ENCODE peak calls at places on chromosomes 12 and 14, in six cellular contexts. E is body of pancreas; M is hippocampal formation; D is sciatic nerve; P is naive thymus-derived CD4-positive, alpha-beta T cell; V is fibroblast of lung. X is an unnamed sample.
A peak's percentile ranks its signal among the peaks of the same experiment; 100 is the strongest.

GRCh38 chr14:105200074-105200473 is 19.0 kb upstream of the NUDT14 start:
- DNase-seq in E (no peak), M (no peak), D (no peak), P (no peak), V (no peak), X (no peak)

GRCh38 chr14:53338192-53338591 is 185.1 kb upstream of the DDHD1 start:
- DNase-seq in E (no peak), M (no peak), D (no peak), P (no peak), V (peak; percentile 77), X (no peak)

GRCh38 chr14:95531473-95531872 is 3.4 kb upstream of the GLRX5 start:
- DNase-seq in E (no peak), M (no peak), D (no peak), P (no peak), V (peak; percentile 85), X (no peak)

GRCh38 chr12:65308601-65309071 is 30.2 kb downstream of the MSRB3 start:
- DNase-seq in E (no peak), M (no peak), D (no peak), P (no peak), V (peak; percentile 40), X (no peak)

GRCh38 chr14:37024166-37024565 is 148.2 kb downstream of the SLC25A21 start:
- DNase-seq in E (no peak), M (no peak), D (no peak), P (no peak), V (no peak), X (no peak)

GRCh38 chr12:124398578-124399227 is 103.8 kb downstream of the RFLNA start:
- DNase-seq in E (peak; percentile 47), M (no peak), D (peak; percentile 85), P (no peak), V (no peak), X (no peak)

GRCh38 chr12:38392584-38393144 is 76.1 kb downstream of the ALG10B start:
- DNase-seq in E (no peak), M (no peak), D (no peak), P (no peak), V (no peak), X (no peak)

GRCh38 chr14:61178226-61179060 is 102.7 kb downstream of the TMEM30B start:
- DNase-seq in E (no peak), M (no peak), D (no peak), P (no peak), V (peak; percentile 98), X (no peak)

GRCh38 chr12:48169011-48169410 is 11.7 kb upstream of the ASB8 start:
- DNase-seq in E (no peak), M (no peak), D (no peak), P (no peak), V (no peak), X (no peak)

GRCh38 chr12:25276199-25276937 is 25.6 kb upstream of the KRAS start:
- DNase-seq in E (peak; percentile 77), M (no peak), D (peak; percentile 62), P (no peak), V (peak; percentile 92), X (no peak)

GRCh38 chr12:66516133-66516532 is 162.7 kb downstream of the GRIP1 start:
- DNase-seq in E (no peak), M (no peak), D (no peak), P (no peak), V (peak; percentile 78), X (no peak)

GRCh38 chr14:30002859-30003258 is 75.2 kb upstream of the PRKD1 start:
- DNase-seq in E (no peak), M (no peak), D (no peak), P (no peak), V (no peak), X (no peak)

X was measured in cardiac septum.